ENCODE peak calls at places on chromosomes 16 and 17, in four cellular contexts. Q is SJCRH30; T is neural progenitor cell; U is activated CD4-positive, CD25-positive, alpha-beta regulatory T cell. H is an unnamed sample.

GRCh38 chr16:57512296-57513001 is 23.9 kb downstream of the CCDC102A start:
- DNase-seq in Q (no peak), T (no peak), U (no peak), H (no peak)

GRCh38 chr17:73155410-73156165 is 9.2 kb upstream of the SSTR2 start:
- DNase-seq in Q (no peak), T (peak), U (no peak), H (peak)

GRCh38 chr16:75096730-75097129 is 19.9 kb downstream of the LDHD start:
- DNase-seq in Q (no peak), T (peak), U (no peak), H (no peak)

GRCh38 chr16:23269248-23270091 is 32.6 kb upstream of the SCNN1B start:
- DNase-seq in Q (no peak), T (no peak), U (no peak), H (no peak)

GRCh38 chr17:75738218-75738802 is 17.1 kb downstream of the ITGB4 start:
- DNase-seq in Q (no peak), T (no peak), U (no peak), H (no peak)

GRCh38 chr17:35432176-35433074 is at the start of gene SLFN12:
- DNase-seq in Q (peak), T (peak), U (no peak), H (no peak)

GRCh38 chr17:9237053-9237410 is 215.7 kb downstream of the NTN1 start:
- DNase-seq in Q (no peak), T (no peak), U (no peak), H (no peak)

GRCh38 chr16:66256919-66257318 is 109.6 kb upstream of the CDH5 start:
- DNase-seq in Q (peak), T (no peak), U (no peak), H (no peak)

GRCh38 chr17:67528751-67529436 is 151.8 kb downstream of the PITPNC1 start:
- DNase-seq in Q (peak), T (peak), U (no peak), H (peak)

GRCh38 chr17:18987230-18987610 is 17.3 kb downstream of the FAM83G start:
- DNase-seq in Q (no peak), T (no peak), U (no peak), H (no peak)

GRCh38 chr17:16181581-16181980 is 33.8 kb downstream of the NCOR1 start:
- DNase-seq in Q (no peak), T (no peak), U (no peak), H (no peak)

GRCh38 chr17:44102845-44103622 is 20.4 kb downstream of the HDAC5 start:
- DNase-seq in Q (no peak), T (no peak), U (no peak), H (no peak)